ENCODE peak calls at places on chromosomes 4 and X, in eight cellular contexts. S is psoas muscle, P is SK-N-SH, R is PC-3, H is spleen, E is HCT116, Z is A549, B is upper lobe of left lung. C is an unnamed sample.

GRCh38 chrX:131827935-131828334 is 195.2 kb upstream of the STK26 start:
- DNase-seq in S (no peak), P (peak; percentile 28), R (peak; percentile 55), H (no peak), E (no peak), Z (peak; percentile 43), B (no peak), C (no peak)

GRCh38 chr4:40995850-40996249 is 218.5 kb downstream of the APBB2 start:
- DNase-seq in S (no peak), P (no peak), R (no peak), H (no peak), E (no peak), Z (no peak), B (no peak), C (no peak)

GRCh38 chr4:142984871-142985585 is 138.9 kb upstream of the INPP4B start:
- DNase-seq in S (no peak), P (peak; percentile 11), R (peak; percentile 60), H (no peak), E (peak; percentile 40), Z (peak; percentile 15), B (no peak), C (no peak)

GRCh38 chrX:80266979-80267378 is 153.3 kb upstream of the TENT5D start:
- DNase-seq in S (no peak), P (no peak), R (peak; percentile 87), H (no peak), E (no peak), Z (no peak), B (no peak), C (no peak)

GRCh38 chr4:14783011-14783877 is 219.0 kb upstream of the CPEB2 start:
- DNase-seq in S (no peak), P (no peak), R (peak; percentile 89), H (no peak), E (no peak), Z (no peak), B (no peak), C (no peak)

GRCh38 chr4:165299399-165300060 is 27.9 kb upstream of the MSMO1 start:
- DNase-seq in S (no peak), P (no peak), R (no peak), H (no peak), E (no peak), Z (no peak), B (no peak), C (no peak)

GRCh38 chr4:128649161-128649560 is 160.3 kb upstream of the JADE1 start:
- DNase-seq in S (no peak), P (no peak), R (no peak), H (no peak), E (no peak), Z (no peak), B (no peak), C (no peak)

GRCh38 chrX:103733017-103733416 is 22.3 kb downstream of the TMEM31 start:
- DNase-seq in S (no peak), P (no peak), R (no peak), H (no peak), E (no peak), Z (no peak), B (no peak), C (no peak)

GRCh38 chr4:186644737-186645261 is 78.9 kb downstream of the FAT1 start:
- DNase-seq in S (no peak), P (no peak), R (no peak), H (no peak), E (no peak), Z (no peak), B (no peak), C (no peak)

GRCh38 chrX:43677993-43678392 is 21.9 kb downstream of the MAOA start:
- DNase-seq in S (no peak), P (no peak), R (no peak), H (no peak), E (no peak), Z (no peak), B (no peak), C (no peak)

GRCh38 chrX:77668391-77669237 is 117.4 kb downstream of the ATRX start:
- DNase-seq in S (no peak), P (no peak), R (peak; percentile 68), H (no peak), E (no peak), Z (peak; percentile 40), B (no peak), C (no peak)

GRCh38 chrX:102712216-102712966 is at the start of gene GPRASP2:
- DNase-seq in S (peak; percentile 72), P (peak; percentile 74), R (peak; percentile 46), H (peak; percentile 84), E (no peak), Z (peak; percentile 15), B (peak; percentile 90), C (peak; percentile 14)

GRCh38 chr4:76447326-76447954 is 12.4 kb downstream of the SHROOM3 start:
- DNase-seq in S (no peak), P (no peak), R (no peak), H (no peak), E (no peak), Z (no peak), B (no peak), C (no peak)

GRCh38 chrX:63747331-63747730 is 37.7 kb downstream of the ARHGEF9 start:
- DNase-seq in S (no peak), P (no peak), R (no peak), H (no peak), E (no peak), Z (no peak), B (no peak), C (no peak)

GRCh38 chr4:186854256-186854655 is 130.6 kb upstream of the FAT1 start:
- DNase-seq in S (no peak), P (no peak), R (peak; percentile 10), H (no peak), E (no peak), Z (no peak), B (no peak), C (no peak)

GRCh38 chr4:139900964-139901376 is 235.4 kb downstream of the MGST2 start:
- DNase-seq in S (no peak), P (no peak), R (peak; percentile 40), H (no peak), E (no peak), Z (no peak), B (no peak), C (no peak)

GRCh38 chr4:2937146-2937857 is 25.9 kb downstream of the NOP14 start:
- DNase-seq in S (peak; percentile 55), P (no peak), R (peak; percentile 56), H (peak; percentile 75), E (peak; percentile 68), Z (peak; percentile 29), B (no peak), C (peak; percentile 26)

GRCh38 chr4:41160856-41161255 is 53.5 kb downstream of the APBB2 start:
- DNase-seq in S (no peak), P (no peak), R (peak; percentile 17), H (no peak), E (peak; percentile 74), Z (no peak), B (no peak), C (no peak)

GRCh38 chr4:140755811-140756291 is 334 bp downstream of the TBC1D9 start:
- DNase-seq in S (peak; percentile 72), P (peak; percentile 81), R (no peak), H (peak; percentile 89), E (no peak), Z (peak; percentile 41), B (peak; percentile 92), C (no peak)

GRCh38 chrX:107826286-107827136 is 845 bp downstream of the MID2 start:
- DNase-seq in S (peak; percentile 64), P (peak; percentile 63), R (peak; percentile 47), H (peak; percentile 79), E (no peak), Z (peak; percentile 56), B (peak; percentile 89), C (peak; percentile 55)

GRCh38 chr4:113811329-113811728 is 49.8 kb upstream of the CAMK2D start:
- DNase-seq in S (no peak), P (no peak), R (no peak), H (no peak), E (no peak), Z (no peak), B (no peak), C (no peak)
- TF ChIP-seq CTCF in S (no peak), P (no peak), R (no peak), H (no peak), E (no peak), Z (no peak), B (no peak), C (no peak)

GRCh38 chr4:7103599-7104365 is 35.9 kb upstream of the GRPEL1 start:
- DNase-seq in S (peak; percentile 85), P (peak; percentile 62), R (no peak), H (peak; percentile 89), E (no peak), Z (peak; percentile 51), B (peak; percentile 78), C (peak; percentile 4)
- H3K4me3 ChIP-seq in S (peak overlapping the region; percentile 89), P (peak overlapping the region; percentile 82), R (peak overlapping the region; percentile 90), H (peak overlapping the region; percentile 68), E (peak overlapping the region; percentile 80), Z (peak overlapping the region; percentile 66), B (peak overlapping the region; percentile 66), C (peak overlapping the region; percentile 90)

GRCh38 chrX:50125480-50125879 is 75.3 kb downstream of the AKAP4 start:
- DNase-seq in S (no peak), P (no peak), R (no peak), H (no peak), E (no peak), Z (no peak), B (no peak), C (no peak)
- H3K4me1 ChIP-seq in S (no peaks in the 10 kb centered on the region), P (no peaks in the 10 kb centered on the region), R (no peaks in the 10 kb centered on the region), H (no peaks in the 10 kb centered on the region), E (no peaks in the 10 kb centered on the region), Z (no peaks in the 10 kb centered on the region), B (no peaks in the 10 kb centered on the region), C (no peaks in the 10 kb centered on the region)

GRCh38 chr4:44623687-44624086 is 27.7 kb downstream of the YIPF7 start:
- DNase-seq in S (no peak), P (no peak), R (no peak), H (no peak), E (no peak), Z (no peak), B (no peak), C (no peak)

GRCh38 chr4:44632089-44632488 is 19.3 kb downstream of the YIPF7 start:
- DNase-seq in S (no peak), P (no peak), R (peak; percentile 25), H (no peak), E (no peak), Z (no peak), B (no peak), C (no peak)

GRCh38 chr4:44632733-44633132 is 18.7 kb downstream of the YIPF7 start:
- DNase-seq in S (no peak), P (no peak), R (no peak), H (no peak), E (no peak), Z (no peak), B (peak; percentile 7), C (no peak)

DNA sequence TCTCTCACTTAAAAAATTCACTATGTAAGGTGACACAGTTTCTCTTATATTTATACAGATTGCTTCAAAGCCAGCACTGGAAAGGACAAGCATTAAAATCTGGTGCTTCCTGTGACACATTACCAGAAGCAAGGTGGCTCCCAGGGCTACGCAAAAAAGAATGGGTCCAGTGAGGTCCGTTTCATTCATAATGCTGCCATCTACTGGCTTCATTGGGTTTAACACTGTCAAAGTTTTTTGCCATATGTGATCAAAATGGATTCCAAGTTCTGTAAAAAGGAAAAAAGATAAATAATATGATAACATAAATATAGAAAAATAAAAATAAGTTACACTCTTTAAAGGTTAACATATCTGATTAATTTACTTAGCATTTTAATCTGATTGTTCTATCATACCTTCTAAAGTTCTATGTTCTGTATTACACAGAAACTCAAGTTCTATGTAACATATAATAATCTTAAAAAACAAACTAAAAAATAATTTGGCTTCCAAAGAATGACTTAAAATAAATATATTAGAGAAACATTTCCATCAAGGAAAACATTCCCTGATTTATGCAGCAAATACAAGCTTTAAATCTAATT is 22.1 kb downstream of the YIPF7 start:
- DNase-seq in S (no peak), P (peak; percentile 47), R (peak; percentile 81), H (no peak), E (peak; percentile 35), Z (peak; percentile 44), B (no peak), C (peak; percentile 10)
- TF ChIP-seq CTCF in S (peak; percentile 72), P (peak; percentile 72), R (peak; percentile 62), H (peak; percentile 21), E (peak; percentile 63), Z (peak; percentile 50), B (no peak), C (peak; percentile 74)